ENCODE peak calls at places on chromosomes 7 and 10, in ten cellular contexts. One of them, this sample, is unnamed.

GRCh38 chr10:36048236-36048635 is 406.1 kb upstream of the FZD8 start:
- DNase-seq in keratinocyte: no peak
- DNase-seq in fibroblast of lung: peak; percentile 2
- DNase-seq in retinal pigment epithelial cell: peak; percentile 9
- DNase-seq in fibroblast of mammary gland: peak; percentile 44
- DNase-seq in upper lobe of right lung: no peak
- DNase-seq in A549: no peak
- DNase-seq in hepatocyte: no peak
- DNase-seq in epithelial cell of esophagus: peak; percentile 8
- DNase-seq in cardiac muscle cell: no peak
- DNase-seq in this sample: no peak

GRCh38 chr10:71684356-71685173 is 35.0 kb downstream of the C10orf105 start:
- DNase-seq in keratinocyte: no peak
- DNase-seq in A549: no peak
- DNase-seq in epithelial cell of esophagus: no peak
- DNase-seq in fibroblast of mammary gland: no peak
- DNase-seq in upper lobe of right lung: no peak
- DNase-seq in cardiac muscle cell: no peak
- DNase-seq in retinal pigment epithelial cell: no peak
- DNase-seq in fibroblast of lung: no peak
- DNase-seq in hepatocyte: no peak
- DNase-seq in this sample: no peak

GRCh38 chr10:114541081-114541833 is 116.8 kb downstream of the ABLIM1 start:
- DNase-seq in hepatocyte: peak; percentile 49
- DNase-seq in A549: no peak
- DNase-seq in retinal pigment epithelial cell: peak; percentile 70
- DNase-seq in upper lobe of right lung: no peak
- DNase-seq in cardiac muscle cell: peak; percentile 81
- DNase-seq in fibroblast of lung: peak; percentile 90
- DNase-seq in keratinocyte: no peak
- DNase-seq in epithelial cell of esophagus: peak; percentile 91
- DNase-seq in fibroblast of mammary gland: peak; percentile 96
- DNase-seq in this sample: no peak

GRCh38 chr7:157444011-157444842 is 107.4 kb downstream of the DNAJB6 start:
- DNase-seq in upper lobe of right lung: peak; percentile 46
- DNase-seq in keratinocyte: no peak
- DNase-seq in fibroblast of mammary gland: no peak
- DNase-seq in epithelial cell of esophagus: no peak
- DNase-seq in retinal pigment epithelial cell: no peak
- DNase-seq in cardiac muscle cell: no peak
- DNase-seq in fibroblast of lung: no peak
- DNase-seq in A549: no peak
- DNase-seq in hepatocyte: no peak
- DNase-seq in this sample: peak; percentile 27

GRCh38 chr10:43623351-43623750 is 17.1 kb downstream of the ZNF485 start:
- DNase-seq in upper lobe of right lung: no peak
- DNase-seq in keratinocyte: no peak
- DNase-seq in fibroblast of lung: peak; percentile 15
- DNase-seq in retinal pigment epithelial cell: no peak
- DNase-seq in A549: no peak
- DNase-seq in hepatocyte: no peak
- DNase-seq in cardiac muscle cell: peak; percentile 14
- DNase-seq in fibroblast of mammary gland: peak; percentile 17
- DNase-seq in epithelial cell of esophagus: no peak
- DNase-seq in this sample: no peak

GRCh38 chr10:25026463-25026862 is 10.1 kb downstream of the THNSL1 start:
- DNase-seq in keratinocyte: no peak
- DNase-seq in A549: no peak
- DNase-seq in retinal pigment epithelial cell: no peak
- DNase-seq in epithelial cell of esophagus: peak; percentile 46
- DNase-seq in hepatocyte: no peak
- DNase-seq in cardiac muscle cell: peak; percentile 55
- DNase-seq in upper lobe of right lung: no peak
- DNase-seq in fibroblast of mammary gland: peak; percentile 31
- DNase-seq in fibroblast of lung: peak; percentile 31
- DNase-seq in this sample: no peak

GRCh38 chr10:28842321-28842720 is 165.0 kb downstream of the BAMBI start:
- DNase-seq in hepatocyte: no peak
- DNase-seq in cardiac muscle cell: peak; percentile 90
- DNase-seq in retinal pigment epithelial cell: peak; percentile 44
- DNase-seq in fibroblast of mammary gland: peak; percentile 67
- DNase-seq in A549: no peak
- DNase-seq in upper lobe of right lung: no peak
- DNase-seq in keratinocyte: no peak
- DNase-seq in epithelial cell of esophagus: no peak
- DNase-seq in fibroblast of lung: peak; percentile 93
- DNase-seq in this sample: no peak

GRCh38 chr7:28855538-28856217 is 102.5 kb downstream of the TRIL start:
- DNase-seq in epithelial cell of esophagus: peak; percentile 93
- DNase-seq in A549: peak; percentile 71
- DNase-seq in fibroblast of lung: peak; percentile 99
- DNase-seq in upper lobe of right lung: no peak
- DNase-seq in fibroblast of mammary gland: peak; percentile 98
- DNase-seq in cardiac muscle cell: peak; percentile 72
- DNase-seq in hepatocyte: peak; percentile 64
- DNase-seq in keratinocyte: peak; percentile 81
- DNase-seq in retinal pigment epithelial cell: peak; percentile 37
- DNase-seq in this sample: no peak

GRCh38 chr7:123865517-123866117 is 20.6 kb downstream of the HYAL4 start:
- DNase-seq in retinal pigment epithelial cell: peak; percentile 20
- DNase-seq in cardiac muscle cell: peak; percentile 84
- DNase-seq in fibroblast of lung: peak; percentile 48
- DNase-seq in hepatocyte: peak; percentile 81
- DNase-seq in fibroblast of mammary gland: peak; percentile 72
- DNase-seq in A549: peak; percentile 11
- DNase-seq in epithelial cell of esophagus: peak; percentile 79
- DNase-seq in keratinocyte: peak; percentile 21
- DNase-seq in upper lobe of right lung: no peak
- DNase-seq in this sample: no peak

GRCh38 chr7:80602007-80602406 is 36.4 kb upstream of the CD36 start:
- DNase-seq in hepatocyte: no peak
- DNase-seq in epithelial cell of esophagus: no peak
- DNase-seq in retinal pigment epithelial cell: no peak
- DNase-seq in cardiac muscle cell: no peak
- DNase-seq in fibroblast of lung: no peak
- DNase-seq in A549: no peak
- DNase-seq in fibroblast of mammary gland: no peak
- DNase-seq in keratinocyte: no peak
- DNase-seq in upper lobe of right lung: no peak
- DNase-seq in this sample: no peak

GRCh38 chr10:29798876-29799690 is 164.3 kb upstream of the SVIL start:
- DNase-seq in fibroblast of lung: no peak
- DNase-seq in epithelial cell of esophagus: no peak
- DNase-seq in keratinocyte: no peak
- DNase-seq in fibroblast of mammary gland: peak; percentile 32
- DNase-seq in hepatocyte: no peak
- DNase-seq in A549: no peak
- DNase-seq in upper lobe of right lung: no peak
- DNase-seq in retinal pigment epithelial cell: no peak
- DNase-seq in cardiac muscle cell: no peak
- DNase-seq in this sample: no peak

GRCh38 chr10:97580421-97581367 is 3.5 kb upstream of the HOGA1 start:
- DNase-seq in keratinocyte: no peak
- DNase-seq in hepatocyte: no peak
- DNase-seq in cardiac muscle cell: no peak
- DNase-seq in A549: no peak
- DNase-seq in fibroblast of mammary gland: no peak
- DNase-seq in retinal pigment epithelial cell: no peak
- DNase-seq in epithelial cell of esophagus: no peak
- DNase-seq in fibroblast of lung: no peak
- DNase-seq in upper lobe of right lung: no peak
- DNase-seq in this sample: no peak

GRCh38 chr7:103702454-103702853 is 256.4 kb upstream of the SLC26A5 start:
- DNase-seq in epithelial cell of esophagus: no peak
- DNase-seq in upper lobe of right lung: no peak
- DNase-seq in cardiac muscle cell: no peak
- DNase-seq in retinal pigment epithelial cell: no peak
- DNase-seq in keratinocyte: no peak
- DNase-seq in fibroblast of mammary gland: peak; percentile 39
- DNase-seq in hepatocyte: no peak
- DNase-seq in fibroblast of lung: no peak
- DNase-seq in A549: no peak
- DNase-seq in this sample: no peak

GRCh38 chr7:135934651-135935050 is 42.5 kb downstream of the MTPN start:
- DNase-seq in keratinocyte: no peak
- DNase-seq in cardiac muscle cell: no peak
- DNase-seq in fibroblast of lung: no peak
- DNase-seq in retinal pigment epithelial cell: no peak
- DNase-seq in epithelial cell of esophagus: no peak
- DNase-seq in hepatocyte: no peak
- DNase-seq in A549: no peak
- DNase-seq in fibroblast of mammary gland: no peak
- DNase-seq in upper lobe of right lung: no peak
- DNase-seq in this sample: no peak
- H3K4me3 ChIP-seq in keratinocyte: no peak overlapping the region
- H3K4me3 ChIP-seq in cardiac muscle cell: no peak overlapping the region
- H3K4me3 ChIP-seq in fibroblast of lung: no peak overlapping the region
- H3K4me3 ChIP-seq in retinal pigment epithelial cell: no peak overlapping the region
- H3K4me3 ChIP-seq in epithelial cell of esophagus: no peak overlapping the region
- H3K4me3 ChIP-seq in hepatocyte: no peak overlapping the region
- H3K4me3 ChIP-seq in A549: no peak overlapping the region
- H3K4me3 ChIP-seq in fibroblast of mammary gland: no peak overlapping the region
- H3K4me3 ChIP-seq in upper lobe of right lung: no peak overlapping the region
- H3K4me3 ChIP-seq in this sample: no peak overlapping the region

GRCh38 chr10:101294109-101294508 is 59.9 kb upstream of the BTRC start:
- DNase-seq in epithelial cell of esophagus: no peak
- DNase-seq in hepatocyte: no peak
- DNase-seq in keratinocyte: no peak
- DNase-seq in A549: no peak
- DNase-seq in upper lobe of right lung: no peak
- DNase-seq in fibroblast of lung: no peak
- DNase-seq in fibroblast of mammary gland: no peak
- DNase-seq in retinal pigment epithelial cell: no peak
- DNase-seq in cardiac muscle cell: no peak
- DNase-seq in this sample: no peak

GRCh38 chr10:101295266-101295665 is 58.7 kb upstream of the BTRC start:
- DNase-seq in retinal pigment epithelial cell: no peak
- DNase-seq in hepatocyte: no peak
- DNase-seq in fibroblast of mammary gland: no peak
- DNase-seq in keratinocyte: no peak
- DNase-seq in upper lobe of right lung: no peak
- DNase-seq in fibroblast of lung: no peak
- DNase-seq in A549: no peak
- DNase-seq in epithelial cell of esophagus: no peak
- DNase-seq in cardiac muscle cell: no peak
- DNase-seq in this sample: no peak

GRCh38 chr10:101291254-101292193 is 62.3 kb upstream of the LBX1 start:
- DNase-seq in cardiac muscle cell: peak; percentile 39
- DNase-seq in retinal pigment epithelial cell: no peak
- DNase-seq in upper lobe of right lung: no peak
- DNase-seq in fibroblast of mammary gland: peak; percentile 14
- DNase-seq in A549: peak; percentile 85
- DNase-seq in hepatocyte: peak; percentile 85
- DNase-seq in keratinocyte: no peak
- DNase-seq in epithelial cell of esophagus: peak; percentile 23
- DNase-seq in fibroblast of lung: no peak
- DNase-seq in this sample: peak; percentile 59

GRCh38 chr10:101292194-101293006 is 61.6 kb upstream of the BTRC start:
- DNase-seq in keratinocyte: no peak
- DNase-seq in retinal pigment epithelial cell: no peak
- DNase-seq in upper lobe of right lung: no peak
- DNase-seq in hepatocyte: peak; percentile 50
- DNase-seq in fibroblast of mammary gland: no peak
- DNase-seq in A549: no peak
- DNase-seq in cardiac muscle cell: no peak
- DNase-seq in fibroblast of lung: peak; percentile 10
- DNase-seq in epithelial cell of esophagus: no peak
- DNase-seq in this sample: no peak

DNA sequence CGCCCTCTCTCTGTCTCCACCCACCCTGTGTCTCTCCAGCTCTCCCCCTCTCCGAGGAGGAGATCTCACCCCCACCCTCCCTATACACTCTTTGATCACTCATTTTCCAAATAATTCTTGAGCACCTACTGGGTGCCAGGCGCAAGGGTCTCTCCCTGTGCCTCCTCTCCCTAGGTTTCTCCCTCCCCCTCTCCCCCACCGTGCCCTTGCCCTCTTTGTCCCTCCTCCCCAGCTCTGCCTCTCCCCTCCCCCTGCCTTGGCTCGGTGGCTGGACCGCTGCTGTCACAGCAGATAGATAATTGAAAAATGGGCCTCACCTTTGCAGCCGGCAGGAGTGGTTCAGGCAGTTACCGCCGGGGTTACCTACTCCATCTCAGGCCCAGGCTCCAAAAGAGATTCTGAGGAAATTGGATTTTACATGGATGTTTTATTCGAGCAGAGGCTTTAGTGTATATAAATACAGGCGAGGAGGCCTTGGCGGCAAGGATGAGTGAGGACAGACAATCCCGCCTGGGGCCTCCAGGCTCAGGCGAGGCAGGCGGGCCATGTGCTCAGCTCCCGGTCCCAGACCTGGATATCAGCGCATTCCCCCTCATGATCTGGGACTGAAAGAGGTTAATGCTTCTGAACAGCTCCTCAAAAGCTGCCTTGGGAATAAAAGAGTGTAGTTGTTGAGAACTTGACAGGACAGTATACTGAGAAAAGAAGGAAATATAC is 60.8 kb upstream of the BTRC start:
- DNase-seq in cardiac muscle cell: no peak
- DNase-seq in hepatocyte: no peak
- DNase-seq in retinal pigment epithelial cell: no peak
- DNase-seq in fibroblast of mammary gland: no peak
- DNase-seq in keratinocyte: no peak
- DNase-seq in A549: no peak
- DNase-seq in epithelial cell of esophagus: no peak
- DNase-seq in fibroblast of lung: no peak
- DNase-seq in upper lobe of right lung: no peak
- DNase-seq in this sample: no peak
- H3K4me3 ChIP-seq in cardiac muscle cell: peak overlapping the region; percentile 41
- H3K4me3 ChIP-seq in hepatocyte: no peak overlapping the region
- H3K4me3 ChIP-seq in retinal pigment epithelial cell: no peak overlapping the region
- H3K4me3 ChIP-seq in fibroblast of mammary gland: no peak overlapping the region
- H3K4me3 ChIP-seq in keratinocyte: no peak overlapping the region
- H3K4me3 ChIP-seq in A549: peak overlapping the region; percentile 63
- H3K4me3 ChIP-seq in epithelial cell of esophagus: no peak overlapping the region
- H3K4me3 ChIP-seq in fibroblast of lung: no peak overlapping the region
- H3K4me3 ChIP-seq in upper lobe of right lung: no peak overlapping the region
- H3K4me3 ChIP-seq in this sample: no peak overlapping the region

GRCh38 chr7:100895701-100895955 is at the start of gene ACHE:
- DNase-seq in upper lobe of right lung: no peak
- DNase-seq in fibroblast of mammary gland: no peak
- DNase-seq in retinal pigment epithelial cell: no peak
- DNase-seq in epithelial cell of esophagus: no peak
- DNase-seq in cardiac muscle cell: no peak
- DNase-seq in fibroblast of lung: no peak
- DNase-seq in hepatocyte: no peak
- DNase-seq in A549: no peak
- DNase-seq in keratinocyte: no peak
- DNase-seq in this sample: no peak
- H3K4me3 ChIP-seq in upper lobe of right lung: peak within 1 kb of the TSS; percentile 45
- H3K4me3 ChIP-seq in fibroblast of mammary gland: peak within 1 kb of the TSS; percentile 23
- H3K4me3 ChIP-seq in retinal pigment epithelial cell: peak within 1 kb of the TSS; percentile 40
- H3K4me3 ChIP-seq in epithelial cell of esophagus: peak within 1 kb of the TSS; percentile 28
- H3K4me3 ChIP-seq in cardiac muscle cell: peak within 1 kb of the TSS; percentile 62
- H3K4me3 ChIP-seq in fibroblast of lung: peak within 1 kb of the TSS; percentile 36
- H3K4me3 ChIP-seq in hepatocyte: peak within 1 kb of the TSS; percentile 78
- H3K4me3 ChIP-seq in A549: peak within 1 kb of the TSS; percentile 49
- H3K4me3 ChIP-seq in keratinocyte: peak within 1 kb of the TSS; percentile 57
- H3K4me3 ChIP-seq in this sample: peak within 1 kb of the TSS; percentile 58

DNA sequence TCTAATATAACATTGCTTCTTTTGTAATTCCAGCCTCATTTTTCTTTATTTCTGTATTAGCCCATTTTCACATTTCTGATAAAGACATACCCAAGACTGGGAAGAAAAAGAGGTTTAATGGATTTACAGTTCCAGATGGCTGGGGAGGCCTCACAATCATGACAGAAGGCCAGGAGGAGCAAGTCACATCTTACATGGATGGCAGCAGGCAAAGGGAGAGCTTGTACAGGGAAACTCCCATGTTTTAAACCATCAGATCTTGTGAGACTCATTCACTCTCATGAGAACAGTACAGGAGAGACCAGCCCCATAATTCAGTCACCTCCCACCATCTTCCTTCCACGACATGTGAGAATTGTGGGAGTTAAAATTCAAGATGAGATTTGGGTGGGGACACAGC is 510.3 kb downstream of the CNTNAP2 start:
- DNase-seq in fibroblast of lung: no peak
- DNase-seq in upper lobe of right lung: no peak
- DNase-seq in cardiac muscle cell: no peak
- DNase-seq in fibroblast of mammary gland: no peak
- DNase-seq in keratinocyte: no peak
- DNase-seq in retinal pigment epithelial cell: no peak
- DNase-seq in A549: no peak
- DNase-seq in hepatocyte: no peak
- DNase-seq in epithelial cell of esophagus: no peak
- DNase-seq in this sample: no peak
- H3K4me3 ChIP-seq in fibroblast of lung: no peak overlapping the region
- H3K4me3 ChIP-seq in upper lobe of right lung: no peak overlapping the region
- H3K4me3 ChIP-seq in cardiac muscle cell: no peak overlapping the region
- H3K4me3 ChIP-seq in fibroblast of mammary gland: no peak overlapping the region
- H3K4me3 ChIP-seq in keratinocyte: no peak overlapping the region
- H3K4me3 ChIP-seq in retinal pigment epithelial cell: no peak overlapping the region
- H3K4me3 ChIP-seq in A549: no peak overlapping the region
- H3K4me3 ChIP-seq in hepatocyte: no peak overlapping the region
- H3K4me3 ChIP-seq in epithelial cell of esophagus: no peak overlapping the region
- H3K4me3 ChIP-seq in this sample: no peak overlapping the region

This sample was measured in lower lobe of right lung.